ENCODE peak calls at places on chromosome X, in seven cellular contexts. L is A549; Y is tibial artery; K is PC-3; U is CD8-positive, alpha-beta T cell; M is cardiac muscle cell; O is fibroblast of lung. V is an unnamed sample. For H3K4me1, the result is how much of the 10 kb centered on the place peaks cover.

GRCh38 chrX:19382500-19383145 is 38.9 kb downstream of the PDHA1 start:
- DNase-seq in K (peak), O (peak), L (peak), M (peak), U (peak), Y (no peak), V (no peak)

GRCh38 chrX:49627030-49627777 is 28.4 kb downstream of the GAGE1 start:
- DNase-seq in O (no peak), U (no peak), L (peak), M (peak), Y (no peak), K (peak), V (peak)

GRCh38 chrX:151828434-151829080 is 84.1 kb upstream of the MAGEA4 start:
- DNase-seq in U (no peak), M (no peak), L (no peak), O (no peak), Y (no peak), K (no peak), V (no peak)

GRCh38 chrX:115487608-115488007 is 73.4 kb upstream of the PLS3 start:
- DNase-seq in U (no peak), O (no peak), M (peak), L (no peak), Y (no peak), K (no peak), V (no peak)

GRCh38 chrX:111352424-111352823 is 59.6 kb downstream of the DCX start:
- DNase-seq in L (peak), M (peak), K (peak), Y (peak), O (peak), U (no peak), V (no peak)

GRCh38 chrX:77528034-77528433 is 80.8 kb downstream of the FGF16 start:
- DNase-seq in O (no peak), Y (no peak), K (no peak), L (no peak), U (no peak), M (no peak), V (peak)

GRCh38 chrX:46209768-46210167 is 335.5 kb downstream of the ZNF674 start:
- DNase-seq in M (no peak), Y (no peak), L (no peak), K (peak), O (no peak), U (no peak), V (no peak)

GRCh38 chrX:83469551-83469950 is 38.5 kb upstream of the POU3F4 start:
- DNase-seq in O (no peak), K (peak), U (no peak), L (peak), Y (no peak), M (no peak), V (no peak)

GRCh38 chrX:153353416-153353815 is 19.5 kb downstream of the ZNF275 start:
- DNase-seq in K (no peak), U (no peak), M (no peak), Y (no peak), O (no peak), L (no peak), V (no peak)

GRCh38 chrX:48720580-48721240 is 24.2 kb downstream of the SUV39H1 start:
- DNase-seq in L (no peak), M (no peak), U (no peak), O (no peak), K (no peak), Y (no peak), V (no peak)

GRCh38 chrX:10884246-10884645 is 226.9 kb upstream of the HCCS start:
- DNase-seq in L (no peak), K (no peak), M (peak), O (peak), Y (no peak), U (no peak), V (no peak)

GRCh38 chrX:45711231-45711630 is 510.6 kb upstream of the DIPK2B start:
- DNase-seq in K (peak), L (no peak), M (peak), U (no peak), O (no peak), Y (no peak), V (no peak)

GRCh38 chrX:55908685-55909212 is 191.2 kb downstream of the RRAGB start:
- DNase-seq in L (peak), O (peak), M (peak), Y (no peak), K (peak), U (no peak), V (peak)

DNA sequence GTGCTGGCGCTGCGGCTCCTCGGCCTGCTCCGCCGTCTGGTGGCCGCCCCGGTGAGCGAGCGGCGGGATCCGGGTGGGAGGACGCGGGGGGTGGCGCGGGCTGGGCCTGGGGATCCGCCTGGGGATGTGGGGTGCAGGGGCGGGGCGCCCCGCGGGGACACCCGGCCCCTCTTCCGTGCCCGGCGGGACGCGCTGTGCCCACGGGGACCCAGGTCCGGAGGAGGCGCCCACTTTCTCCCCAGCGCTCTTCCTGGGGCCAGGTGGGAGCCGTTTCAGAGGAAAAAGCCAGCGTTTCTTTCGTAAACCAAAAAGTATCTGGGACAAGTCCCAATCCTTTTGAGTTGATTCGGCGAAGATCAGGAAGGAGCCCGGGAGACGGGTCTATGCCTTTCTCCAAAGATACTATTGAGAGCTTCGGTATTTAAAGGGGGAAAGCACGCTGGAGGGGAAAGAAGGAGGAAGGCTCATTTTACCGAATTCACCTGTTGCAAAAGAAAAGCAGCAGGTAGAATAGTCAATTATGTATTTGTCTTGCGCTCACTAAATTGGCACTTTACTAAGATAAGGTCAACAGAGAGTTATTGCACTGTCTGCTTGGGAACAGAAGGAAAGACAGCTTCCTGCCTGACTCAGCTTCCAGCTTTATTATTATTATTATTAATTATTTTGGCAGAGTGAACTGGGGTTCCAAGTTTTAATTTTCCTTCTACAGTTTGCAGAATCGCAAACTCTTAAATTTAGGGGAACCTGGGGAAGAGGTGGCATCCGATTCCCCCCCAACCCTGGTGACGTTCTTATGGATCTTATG is 81.5 kb upstream of the CD99 start:
- DNase-seq in O (peak), Y (no peak), M (peak), U (no peak), L (no peak), K (peak), V (no peak)
- H3K4me1 ChIP-seq in O (under half), Y (under half), M (under half), U (under half), L (under half), K (under half), V (under half)

GRCh38 chrX:136195247-136195646 is 47.9 kb downstream of the FHL1 start:
- DNase-seq in L (no peak), Y (no peak), U (no peak), K (no peak), O (no peak), M (no peak), V (no peak)
- H3K27ac ChIP-seq in L (no peak), Y (peak), U (no peak), K (no peak), O (no peak), M (no peak), V (no peak)

GRCh38 chrX:107738768-107739167 is 36.8 kb downstream of the TSC22D3 start:
- DNase-seq in O (no peak), M (no peak), K (no peak), U (no peak), L (no peak), Y (no peak), V (no peak)
- H3K4me1 ChIP-seq in O (under half), M (under half), K (under half), U (under half), L (under half), Y (under half), V (under half)

GRCh38 chrX:9273744-9274143 is 191.1 kb upstream of the TBL1X start:
- DNase-seq in Y (no peak), U (no peak), K (no peak), L (no peak), M (no peak), O (no peak), V (no peak)
- H3K27ac ChIP-seq in Y (no peak), U (no peak), K (no peak), L (no peak), M (no peak), O (no peak), V (no peak)

GRCh38 chrX:53285591-53285990 is 4.2 kb upstream of the IQSEC2 start:
- DNase-seq in M (no peak), L (no peak), Y (no peak), K (no peak), U (no peak), O (no peak), V (no peak)

GRCh38 chrX:53283099-53283498 is 1.7 kb upstream of the IQSEC2 start:
- DNase-seq in O (no peak), K (no peak), L (no peak), U (no peak), Y (no peak), M (no peak), V (no peak)

GRCh38 chrX:53282313-53282712 is 929 bp upstream of the IQSEC2 start:
- DNase-seq in L (no peak), U (no peak), M (no peak), O (peak), Y (no peak), K (no peak), V (no peak)

GRCh38 chrX:53284684-53285447 is 3.5 kb upstream of the IQSEC2 start:
- DNase-seq in K (peak), M (peak), O (peak), L (peak), Y (no peak), U (peak), V (peak)

GRCh38 chrX:53283567-53283966 is 2.2 kb upstream of the IQSEC2 start:
- DNase-seq in L (no peak), M (no peak), K (no peak), Y (no peak), U (no peak), O (no peak), V (no peak)
- H3K4me1 ChIP-seq in L (half or more), M (under half), K (half or more), Y (under half), U (under half), O (under half), V (under half)